ENCODE peak calls at places on chromosomes 13 and 19, in eight cellular contexts. T is ascending aorta, B is heart right ventricle, U is hepatocyte, O is PC-3, M is tibial artery, H is uterus, D is heart left ventricle. Q is an unnamed sample.

GRCh38 chr13:49399801-49400472 is 43.9 kb downstream of the CAB39L start:
- DNase-seq in M (no peak), H (no peak), B (no peak), U (peak; percentile 6), D (no peak), T (no peak), O (peak; percentile 73), Q (no peak)

GRCh38 chr13:98957731-98958442 is 20.0 kb downstream of the DOCK9 start:
- DNase-seq in M (no peak), O (no peak), T (no peak), H (no peak), D (no peak), B (no peak), U (no peak), Q (no peak)

GRCh38 chr13:42369071-42369795 is 97.3 kb downstream of the AKAP11 start:
- DNase-seq in D (no peak), M (no peak), T (no peak), O (no peak), B (no peak), H (no peak), U (no peak), Q (no peak)

GRCh38 chr13:36069881-36070366 is 61.3 kb downstream of the DCLK1 start:
- DNase-seq in O (no peak), U (no peak), D (no peak), T (no peak), M (no peak), H (peak; percentile 38), B (no peak), Q (no peak)

GRCh38 chr19:18128044-18128443 is 24.9 kb upstream of the PIK3R2 start:
- DNase-seq in B (no peak), H (no peak), U (no peak), O (peak; percentile 35), M (no peak), T (no peak), D (no peak), Q (peak; percentile 10)

GRCh38 chr19:38061294-38061693 is 154.3 kb downstream of the SIPA1L3 start:
- DNase-seq in B (no peak), T (no peak), M (no peak), H (no peak), O (peak; percentile 71), U (no peak), D (no peak), Q (peak; percentile 35)

GRCh38 chr13:58300974-58301681 is 669.6 kb downstream of the PCDH17 start:
- DNase-seq in D (no peak), H (no peak), O (no peak), B (no peak), M (no peak), T (no peak), U (no peak), Q (no peak)

GRCh38 chr13:56917966-56918365 is 222.8 kb upstream of the PRR20A start:
- DNase-seq in U (no peak), B (no peak), T (no peak), D (no peak), M (no peak), H (no peak), O (no peak), Q (no peak)

GRCh38 chr13:19881641-19882040 is 18.2 kb upstream of the ZMYM5 start:
- DNase-seq in B (no peak), T (no peak), H (no peak), D (no peak), U (no peak), O (no peak), M (no peak), Q (no peak)

GRCh38 chr19:29014857-29015436 is 198.0 kb downstream of the UQCRFS1 start:
- DNase-seq in T (no peak), O (no peak), B (no peak), U (no peak), M (no peak), H (no peak), D (no peak), Q (no peak)

GRCh38 chr13:110714798-110715394 is 1.4 kb downstream of the ING1 start:
- DNase-seq in B (peak; percentile 70), M (peak; percentile 86), H (peak; percentile 68), U (peak; percentile 67), D (peak; percentile 77), O (peak; percentile 37), T (no peak), Q (peak; percentile 22)

GRCh38 chr19:46624958-46625661 is at the start of gene PTGIR:
- DNase-seq in U (peak; percentile 62), M (peak; percentile 96), H (peak; percentile 88), T (peak; percentile 72), D (peak; percentile 81), O (no peak), B (peak; percentile 78), Q (peak; percentile 29)

GRCh38 chr13:95239293-95239692 is 62.0 kb downstream of the ABCC4 start:
- DNase-seq in M (no peak), D (no peak), T (no peak), B (no peak), H (no peak), O (no peak), U (no peak), Q (no peak)

GRCh38 chr19:644789-645188 is 5.1 kb downstream of the FGF22 start:
- DNase-seq in U (no peak), D (no peak), H (no peak), O (no peak), M (no peak), B (no peak), T (no peak), Q (no peak)

GRCh38 chr13:45224181-45224580 is 23.3 kb upstream of the KCTD4 start:
- DNase-seq in U (no peak), O (no peak), T (no peak), H (no peak), D (no peak), B (no peak), M (no peak), Q (no peak)

GRCh38 chr13:40377783-40378182 is 288.7 kb downstream of the FOXO1 start:
- DNase-seq in H (no peak), T (no peak), M (no peak), O (no peak), D (no peak), B (no peak), U (no peak), Q (no peak)

GRCh38 chr13:44437356-44438233 is 64.0 kb downstream of the SERP2 start:
- DNase-seq in D (no peak), M (no peak), B (no peak), O (peak; percentile 75), H (no peak), T (no peak), U (no peak), Q (peak; percentile 73)

GRCh38 chr13:45870232-45870631 is 18.7 kb upstream of the SIAH3 start:
- DNase-seq in T (no peak), B (peak; percentile 46), M (no peak), U (no peak), H (no peak), O (no peak), D (no peak), Q (no peak)

GRCh38 chr19:22735911-22736645 is 47.9 kb downstream of the ZNF99 start:
- DNase-seq in H (no peak), T (no peak), M (no peak), O (no peak), B (no peak), D (no peak), U (no peak), Q (no peak)

GRCh38 chr19:1683869-1684572 is 31.6 kb upstream of the TCF3 start:
- DNase-seq in M (no peak), H (no peak), O (no peak), T (no peak), B (no peak), U (no peak), D (no peak), Q (no peak)

GRCh38 chr19:46100344-46100743 is 24.1 kb downstream of the IGFL3 start:
- DNase-seq in B (no peak), O (no peak), T (no peak), M (no peak), U (no peak), H (no peak), D (no peak), Q (no peak)

DNA sequence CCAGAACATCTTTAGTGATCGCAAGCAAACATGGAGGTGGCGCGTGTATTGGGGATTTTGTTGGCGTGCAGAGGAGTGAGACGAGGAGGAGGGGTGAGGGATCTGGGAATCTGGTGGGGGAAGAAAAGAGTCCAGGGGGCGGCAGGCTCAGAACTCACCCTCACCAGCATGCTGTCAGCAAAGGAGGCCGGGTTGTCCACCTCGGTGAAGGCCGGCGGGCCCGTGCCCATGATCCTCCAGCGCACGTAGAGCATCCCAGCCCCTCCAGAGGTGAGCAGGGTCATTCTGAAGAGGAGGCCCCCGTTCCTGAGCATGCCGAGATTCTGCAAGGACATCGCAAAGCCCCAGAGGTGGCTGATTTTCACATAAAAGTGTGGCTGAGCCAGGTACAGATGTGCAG is 37.2 kb downstream of the TMTC4 start:
- DNase-seq in B (no peak), O (no peak), M (no peak), D (no peak), U (no peak), T (no peak), H (no peak), Q (no peak)
- H3K36me3 ChIP-seq in B (peaks cover 42% of the 10 kb centered on the region), O (no peaks in the 10 kb centered on the region), M (peaks cover 29% of the 10 kb centered on the region), D (peaks cover 11% of the 10 kb centered on the region), U (no peaks in the 10 kb centered on the region), T (peaks cover 23% of the 10 kb centered on the region), H (no peaks in the 10 kb centered on the region), Q (peaks cover 12% of the 10 kb centered on the region)

GRCh38 chr13:113378825-113379224 is 14.9 kb upstream of the GRTP1 start:
- DNase-seq in D (no peak), B (no peak), U (no peak), M (peak; percentile 54), T (no peak), H (no peak), O (no peak), Q (no peak)
- H3K27me3 ChIP-seq in D (no peaks in the 10 kb centered on the region), B (peaks cover 3% of the 10 kb centered on the region), U (no peaks in the 10 kb centered on the region), M (peaks cover 13% of the 10 kb centered on the region), T (no peaks in the 10 kb centered on the region), H (no peaks in the 10 kb centered on the region), O (no peaks in the 10 kb centered on the region), Q (peaks cover 3% of the 10 kb centered on the region)

GRCh38 chr19:16015805-16016173 is 60.5 kb upstream of the TPM4 start:
- DNase-seq in D (no peak), M (no peak), H (no peak), B (no peak), U (no peak), O (no peak), T (no peak), Q (no peak)
- TF ChIP-seq CTCF in D (no peak), M (no peak), H (no peak), B (no peak), U (no peak), O (no peak), T (no peak), Q (no peak)

DNA sequence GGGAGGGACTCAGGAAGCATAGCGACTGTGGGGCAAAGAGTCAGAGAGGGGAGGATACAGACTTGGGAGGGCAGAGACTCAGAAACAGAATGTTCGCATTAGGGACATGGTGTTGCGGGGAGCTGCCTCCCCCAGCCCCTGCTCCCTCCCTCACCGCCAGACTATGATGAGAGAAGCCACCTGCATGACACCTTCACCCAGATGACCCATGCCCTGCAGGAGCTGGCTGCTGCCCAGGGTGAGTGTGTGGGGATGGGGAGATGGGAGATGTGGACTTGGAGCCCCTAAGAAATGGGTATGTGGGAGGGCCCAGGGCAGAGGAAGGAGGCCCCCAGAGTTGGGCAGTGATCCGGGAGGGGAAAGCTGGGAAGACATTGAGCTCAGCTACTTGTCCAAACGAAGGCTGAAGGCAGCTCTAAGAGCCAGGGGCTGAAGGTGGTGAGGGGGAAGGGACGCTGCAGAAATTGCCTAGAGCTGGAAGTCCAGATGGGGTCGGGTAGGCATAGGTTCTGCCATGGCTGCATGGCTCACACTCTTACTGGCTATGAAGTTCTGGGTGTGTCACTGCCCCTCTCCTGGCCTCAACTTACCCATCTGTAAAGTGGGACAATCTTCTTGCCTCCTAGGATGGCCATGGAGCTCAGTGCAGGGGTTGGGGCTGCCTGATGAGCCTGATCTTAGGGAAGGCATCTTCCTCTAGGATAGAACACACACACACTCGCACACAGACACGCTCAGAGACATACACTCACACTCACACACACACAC is 1.4 kb downstream of the SPACA6 start:
- DNase-seq in B (no peak), M (no peak), T (no peak), U (no peak), O (no peak), D (no peak), H (no peak), Q (no peak)
- H3K36me3 ChIP-seq in B (peaks cover 27% of the 10 kb centered on the region), M (peaks cover 53% of the 10 kb centered on the region), T (peaks cover 28% of the 10 kb centered on the region), U (no peaks in the 10 kb centered on the region), O (peaks cover 65% of the 10 kb centered on the region), D (peaks cover 6% of the 10 kb centered on the region), H (no peaks in the 10 kb centered on the region), Q (peaks cover 13% of the 10 kb centered on the region)

Q was measured in bronchial epithelial cell.